ENCODE peak calls at places on chromosomes 3 and 15, in ten cellular contexts. K is uterus; L is effector memory CD8-positive, alpha-beta T cell; U is cardiac muscle cell; C is activated effector memory CD4-positive, alpha-beta T cell treated with Interleukin-2 at 50 U/mL for 16 hours; D is fibroblast of the conjunctiva; H is GM23338; M is NCI-H524; A is osteoblast; X is gastrocnemius medialis. Z is an unnamed sample.

GRCh38 chr3:123423026-123423425 is 25.9 kb downstream of the ADCY5 start:
- DNase-seq in D (no peak), K (no peak), A (peak), X (no peak), M (no peak), H (no peak), C (no peak), L (no peak), U (no peak), Z (no peak)

GRCh38 chr3:39126532-39127071 is 19.1 kb downstream of the TTC21A start:
- DNase-seq in D (no peak), M (peak), A (peak), X (no peak), K (peak), U (peak), H (peak), L (no peak), C (no peak), Z (no peak)

GRCh38 chr3:124685481-124685880 is 44.8 kb upstream of the UMPS start:
- DNase-seq in H (no peak), C (no peak), X (no peak), D (no peak), A (no peak), K (no peak), M (no peak), L (no peak), U (no peak), Z (no peak)

GRCh38 chr3:70989174-70989573 is 594.4 kb downstream of the FOXP1 start:
- DNase-seq in M (no peak), L (no peak), X (no peak), C (no peak), H (no peak), D (peak), U (no peak), A (no peak), K (no peak), Z (peak)

GRCh38 chr3:113212155-113212844 is 943 bp downstream of the BOC start:
- DNase-seq in M (peak), H (peak), X (no peak), K (peak), A (peak), C (no peak), D (no peak), U (peak), L (no peak), Z (no peak)

GRCh38 chr15:31587583-31587982 is 260.9 kb downstream of the KLF13 start:
- DNase-seq in M (no peak), K (no peak), X (no peak), U (no peak), L (no peak), D (no peak), A (no peak), C (no peak), H (no peak), Z (no peak)

GRCh38 chr15:72176743-72177142 is 20.8 kb downstream of the GRAMD2A start:
- DNase-seq in H (no peak), X (no peak), L (no peak), U (no peak), A (no peak), D (no peak), M (no peak), K (no peak), C (no peak), Z (no peak)

GRCh38 chr15:85496551-85497545 is 116.4 kb downstream of the AKAP13 start:
- DNase-seq in X (no peak), U (no peak), D (no peak), L (no peak), M (peak), C (no peak), K (no peak), H (no peak), A (no peak), Z (no peak)

GRCh38 chr15:75043509-75044257 is 20.3 kb downstream of the PPCDC start:
- DNase-seq in K (peak), H (no peak), U (no peak), C (no peak), L (no peak), M (peak), D (peak), A (peak), X (peak), Z (peak)

GRCh38 chr3:149367021-149367840 is 10.2 kb downstream of the TM4SF1 start:
- DNase-seq in H (peak), X (no peak), U (no peak), A (no peak), L (no peak), K (no peak), M (no peak), C (no peak), D (no peak), Z (peak)

GRCh38 chr3:73365756-73366397 is 258.9 kb downstream of the PDZRN3 start:
- DNase-seq in X (no peak), C (no peak), A (peak), D (peak), M (no peak), L (no peak), H (no peak), K (peak), U (no peak), Z (no peak)

GRCh38 chr15:95160316-95160715 is 929.0 kb downstream of the MCTP2 start:
- DNase-seq in C (no peak), D (no peak), M (no peak), A (no peak), K (no peak), H (no peak), L (no peak), X (no peak), U (no peak), Z (no peak)

GRCh38 chr15:72118400-72118978 is at the start of gene SENP8:
- DNase-seq in H (peak), A (peak), C (no peak), X (no peak), M (no peak), U (no peak), D (no peak), K (no peak), L (no peak), Z (no peak)

GRCh38 chr3:64747682-64748081 is 59.9 kb upstream of the ADAMTS9 start:
- DNase-seq in L (no peak), D (no peak), A (no peak), X (no peak), M (no peak), C (no peak), U (no peak), K (no peak), H (no peak), Z (no peak)

GRCh38 chr3:188208751-188209433 is 54.9 kb downstream of the LPP start:
- DNase-seq in K (no peak), H (no peak), C (no peak), D (no peak), M (peak), U (no peak), A (no peak), L (no peak), X (no peak), Z (no peak)

GRCh38 chr3:153138267-153139210 is 23.5 kb upstream of the RAP2B start:
- DNase-seq in A (peak), K (peak), H (peak), X (peak), U (no peak), M (no peak), C (no peak), L (no peak), D (peak), Z (peak)

GRCh38 chr15:73323956-73324355 is 44.8 kb downstream of the HCN4 start:
- DNase-seq in X (no peak), L (no peak), C (no peak), A (peak), U (no peak), M (no peak), D (no peak), K (no peak), H (no peak), Z (no peak)

GRCh38 chr3:151924753-151925152 is 51.3 kb downstream of the SUCNR1 start:
- DNase-seq in L (no peak), A (no peak), K (no peak), X (no peak), H (no peak), D (no peak), C (no peak), M (no peak), U (no peak), Z (no peak)

GRCh38 chr3:74531491-74531890 is 83.0 kb downstream of the CNTN3 start:
- DNase-seq in U (no peak), H (no peak), A (no peak), L (no peak), M (no peak), K (no peak), X (no peak), C (no peak), D (no peak), Z (no peak)

GRCh38 chr3:155243512-155243921 is 50.0 kb downstream of the STRIT1 start:
- DNase-seq in U (no peak), C (no peak), M (no peak), A (no peak), X (no peak), D (no peak), L (no peak), H (no peak), K (no peak), Z (no peak)

GRCh38 chr3:132730891-132731580 is 8.8 kb upstream of the NPHP3 start:
- DNase-seq in L (no peak), K (no peak), C (no peak), U (peak), H (peak), A (no peak), D (peak), X (no peak), M (peak), Z (no peak)

Z was measured in kidney epithelial cell.